ENCODE peak calls at places on chromosomes 2 and 18, in four cellular contexts. C is HCT116, I is GM12878, F is H1. G is an unnamed sample.

GRCh38 chr18:59725177-59725576 is 28.0 kb upstream of the CCBE1 start:
- DNase-seq in C (no peak), I (no peak), F (no peak), G (no peak)

GRCh38 chr18:72543362-72544055 is 633 bp downstream of the CBLN2 start:
- DNase-seq in C (no peak), I (no peak), F (no peak), G (peak)

GRCh38 chr18:46174317-46175039 is 70.3 kb downstream of the HAUS1 start:
- DNase-seq in C (no peak), I (no peak), F (no peak), G (peak)

GRCh38 chr2:44615950-44616518 is 254.3 kb downstream of the CAMKMT start:
- DNase-seq in C (no peak), I (no peak), F (no peak), G (no peak)

GRCh38 chr2:181607629-181608627 is 49.0 kb downstream of the CERKL start:
- DNase-seq in C (peak), I (no peak), F (no peak), G (no peak)

GRCh38 chr18:56873441-56874140 is 222.4 kb downstream of the WDR7 start:
- DNase-seq in C (no peak), I (no peak), F (peak), G (no peak)

GRCh38 chr2:207117668-207118067 is 48.1 kb downstream of the KLF7 start:
- DNase-seq in C (no peak), I (no peak), F (no peak), G (no peak)

GRCh38 chr2:128556633-128557032 is 238.0 kb upstream of the HS6ST1 start:
- DNase-seq in C (no peak), I (no peak), F (no peak), G (no peak)

GRCh38 chr2:133977385-133977784 is 276.5 kb upstream of the MGAT5 start:
- DNase-seq in C (no peak), I (no peak), F (no peak), G (no peak)

GRCh38 chr2:205644018-205644417 is 38.3 kb upstream of the NRP2 start:
- DNase-seq in C (no peak), I (no peak), F (no peak), G (no peak)

GRCh38 chr2:181138816-181139215 is 158.4 kb downstream of the UBE2E3 start:
- DNase-seq in C (no peak), I (no peak), F (no peak), G (no peak)

GRCh38 chr2:119106301-119106897 is 52.2 kb downstream of the C1QL2 start:
- DNase-seq in C (no peak), I (no peak), F (no peak), G (peak)

GRCh38 chr2:24813645-24814257 is 20.5 kb downstream of the CENPO start:
- DNase-seq in C (no peak), I (no peak), F (no peak), G (no peak)

GRCh38 chr2:216500572-216500971 is 1.9 kb downstream of the RPL37A start:
- DNase-seq in C (no peak), I (no peak), F (no peak), G (no peak)

GRCh38 chr2:88097192-88097591 is 29.6 kb downstream of the SMYD1 start:
- DNase-seq in C (no peak), I (no peak), F (no peak), G (no peak)

GRCh38 chr18:36301884-36302283 is 4.4 kb downstream of the FHOD3 start:
- DNase-seq in C (no peak), I (no peak), F (no peak), G (no peak)

GRCh38 chr2:161681043-161681442 is 56.8 kb downstream of the SLC4A10 start:
- DNase-seq in C (peak), I (no peak), F (no peak), G (no peak)

GRCh38 chr2:215436705-215437570 is 1.1 kb upstream of the FN1 start:
- DNase-seq in C (no peak), I (no peak), F (no peak), G (no peak)

GRCh38 chr2:144509548-144510205 is 10.2 kb downstream of the ZEB2 start:
- DNase-seq in C (no peak), I (no peak), F (no peak), G (no peak)

GRCh38 chr2:204586444-204587165 is 41.3 kb downstream of the PARD3B start:
- DNase-seq in C (no peak), I (no peak), F (no peak), G (no peak)

GRCh38 chr18:14935210-14935609 is 187.2 kb downstream of the ANKRD30B start:
- DNase-seq in C (no peak), I (no peak), F (no peak), G (no peak)

GRCh38 chr18:61770279-61770678 is 122.5 kb downstream of the RNF152 start:
- DNase-seq in C (no peak), I (no peak), F (no peak), G (no peak)
- TF ChIP-seq JUND in C (no peak), I (no peak), F (no peak), G (no peak)

GRCh38 chr2:240868286-240869108 is at the start of gene AGXT:
- DNase-seq in C (no peak), I (no peak), F (no peak), G (no peak)

GRCh38 chr2:240865391-240865790 is 3.2 kb upstream of the AGXT start:
- DNase-seq in C (no peak), I (no peak), F (no peak), G (no peak)

GRCh38 chr2:240869109-240869955 is 708 bp downstream of the AGXT start:
- DNase-seq in C (no peak), I (no peak), F (no peak), G (no peak)

GRCh38 chr2:240861547-240861946 is 7.1 kb upstream of the AGXT start:
- DNase-seq in C (no peak), I (no peak), F (no peak), G (no peak)

DNA sequence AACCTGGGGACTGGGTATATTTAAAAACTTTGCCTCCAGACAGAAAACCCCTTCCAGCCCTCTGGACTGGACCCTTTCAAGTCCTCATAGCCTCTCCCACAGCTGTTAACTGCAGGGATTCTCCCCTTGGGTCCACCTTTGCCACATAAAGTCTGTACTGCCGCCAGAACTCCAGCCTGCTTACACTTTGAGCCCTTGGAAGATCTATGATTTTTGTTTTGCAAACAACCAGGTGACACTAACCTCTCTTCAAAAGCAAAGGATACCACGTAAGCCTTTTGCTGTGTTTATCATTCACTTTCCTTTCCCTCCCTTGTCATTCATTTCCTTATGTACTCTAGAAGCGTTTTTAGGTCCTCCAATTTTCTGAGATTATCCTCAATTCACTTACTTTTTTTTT is 4.1 kb upstream of the AGXT start:
- DNase-seq in C (no peak), I (no peak), F (no peak), G (no peak)
- TF ChIP-seq JUND in C (no peak), I (no peak), F (no peak), G (no peak)

GRCh38 chr2:53970095-53970897 is 497 bp downstream of the PSME4 start:
- DNase-seq in C (no peak), I (no peak), F (no peak), G (no peak)
- TF ChIP-seq JUND in C (no peak), I (no peak), F (no peak), G (no peak)

GRCh38 chr2:101038455-101039255 is 36.6 kb downstream of the RPL31 start:
- DNase-seq in C (peak), I (no peak), F (no peak), G (no peak)
- TF ChIP-seq JUND in C (no peak), I (no peak), F (peak), G (no peak)